ENCODE peak calls at places on chromosomes 3 and 15, in five cellular contexts. P, R, Z, I and D are unnamed samples.

GRCh38 chr3:100002599-100003350 is 111.5 kb downstream of the FILIP1L start:
- DNase-seq in P (peak; percentile 76), R (peak; percentile 27), Z (no peak), I (no peak), D (no peak)

GRCh38 chr3:32334675-32335074 is 57.0 kb upstream of the CMTM7 start:
- DNase-seq in I (no peak), Z (no peak), P (peak; percentile 63), R (no peak), D (no peak)

GRCh38 chr3:46985588-46985987 is 6.1 kb downstream of the NBEAL2 start:
- DNase-seq in R (no peak), I (no peak), P (no peak), Z (no peak), D (peak; percentile 40)

GRCh38 chr15:81106560-81106959 is 27.5 kb upstream of the CFAP161 start:
- DNase-seq in Z (peak; percentile 4), R (peak; percentile 62), I (peak; percentile 53), P (peak; percentile 65), D (peak; percentile 54)

GRCh38 chr15:67126551-67127333 is 61.3 kb downstream of the SMAD3 start:
- DNase-seq in P (no peak), R (no peak), Z (no peak), I (peak; percentile 19), D (peak; percentile 79)

GRCh38 chr3:138381950-138382715 is 33.8 kb downstream of the MRAS start:
- DNase-seq in Z (no peak), R (peak; percentile 28), P (peak; percentile 56), I (peak; percentile 83), D (peak; percentile 81)

GRCh38 chr3:142850395-142851023 is 38.4 kb downstream of the PCOLCE2 start:
- DNase-seq in P (no peak), R (peak; percentile 42), I (no peak), Z (no peak), D (no peak)

GRCh38 chr3:132871956-132872355 is 149.7 kb upstream of the NPHP3 start:
- DNase-seq in I (no peak), R (no peak), P (no peak), Z (no peak), D (no peak)

GRCh38 chr15:81809543-81809942 is 236.3 kb downstream of the MEX3B start:
- DNase-seq in R (no peak), Z (no peak), P (no peak), I (no peak), D (no peak)

GRCh38 chr3:52286777-52287110 is 884 bp upstream of the GLYCTK start:
- DNase-seq in Z (no peak), I (peak; percentile 56), R (no peak), P (peak; percentile 42), D (peak; percentile 87)

GRCh38 chr15:85753261-85753660 is 41.5 kb downstream of the KLHL25 start:
- DNase-seq in Z (no peak), P (peak; percentile 11), I (no peak), R (no peak), D (no peak)

GRCh38 chr3:197792019-197792647 is 1.1 kb downstream of the LRCH3 start:
- DNase-seq in P (no peak), I (no peak), R (no peak), Z (peak; percentile 49), D (no peak)

GRCh38 chr3:99626415-99626788 is 12.0 kb upstream of the COL8A1 start:
- DNase-seq in I (no peak), R (no peak), P (no peak), Z (no peak), D (no peak)

GRCh38 chr3:67937498-67938118 is 283.2 kb upstream of the SUCLG2 start:
- DNase-seq in Z (no peak), P (no peak), R (no peak), I (no peak), D (no peak)

GRCh38 chr15:67307889-67308597 is 53.5 kb downstream of the IQCH start:
- DNase-seq in Z (no peak), P (no peak), I (no peak), R (no peak), D (no peak)

GRCh38 chr15:56817266-56817665 is 84.0 kb upstream of the ZNF280D start:
- DNase-seq in P (no peak), I (no peak), R (no peak), Z (no peak), D (no peak)

GRCh38 chr3:43926073-43926472 is 235.3 kb downstream of the ABHD5 start:
- DNase-seq in Z (no peak), I (no peak), P (no peak), R (no peak), D (no peak)

GRCh38 chr3:98114264-98114663 is 16.3 kb upstream of the OR5H1 start:
- DNase-seq in I (no peak), P (no peak), Z (no peak), R (no peak), D (no peak)

GRCh38 chr15:52295421-52295991 is at the start of gene MYO5C:
- DNase-seq in R (peak; percentile 95), P (peak; percentile 82), I (peak; percentile 48), Z (no peak), D (peak; percentile 91)

GRCh38 chr3:184335291-184335660 is 2.1 kb upstream of the FAM131A start:
- DNase-seq in I (no peak), P (no peak), R (no peak), Z (no peak), D (no peak)

GRCh38 chr3:132461544-132461943 is 44.2 kb downstream of the DNAJC13 start:
- DNase-seq in P (no peak), Z (no peak), R (no peak), I (no peak), D (no peak)

GRCh38 chr3:23685484-23686258 is 120.1 kb upstream of the UBE2E1 start:
- DNase-seq in Z (no peak), I (peak; percentile 94), R (peak; percentile 68), P (peak; percentile 93), D (peak; percentile 29)

GRCh38 chr15:74257105-74257504 is 21.0 kb downstream of the CCDC33 start:
- DNase-seq in R (no peak), Z (no peak), P (no peak), I (no peak), D (no peak)

GRCh38 chr3:196796317-196796716 is 56.7 kb downstream of the PAK2 start:
- DNase-seq in P (no peak), Z (no peak), I (no peak), R (no peak), D (no peak)

GRCh38 chr15:38667875-38668274 is 103.3 kb upstream of the RASGRP1 start:
- DNase-seq in P (no peak), R (no peak), I (no peak), Z (no peak), D (no peak)

GRCh38 chr15:70260096-70260495 is 162.4 kb upstream of the TLE3 start:
- DNase-seq in Z (no peak), P (no peak), R (no peak), I (no peak), D (no peak)

GRCh38 chr15:27422997-27423396 is 452.0 kb downstream of the GABRG3 start:
- DNase-seq in P (no peak), R (no peak), Z (no peak), I (no peak), D (no peak)

GRCh38 chr3:160450846-160451245 is 1.3 kb upstream of the TRIM59 start:
- DNase-seq in I (no peak), Z (no peak), R (no peak), P (no peak), D (no peak)
- H3K4me3 ChIP-seq in I (no peak overlapping the region), Z (no peak overlapping the region), R (no peak overlapping the region), P (no peak overlapping the region), D (no peak overlapping the region)

GRCh38 chr3:57009802-57010201 is 50.7 kb upstream of the SPATA12 start:
- DNase-seq in R (no peak), I (no peak), Z (no peak), P (no peak), D (no peak)

GRCh38 chr3:57009367-57009766 is 51.1 kb upstream of the SPATA12 start:
- DNase-seq in I (no peak), R (no peak), P (no peak), Z (no peak), D (no peak)

GRCh38 chr3:57006949-57007419 is 53.5 kb upstream of the SPATA12 start:
- DNase-seq in P (no peak), R (peak; percentile 60), I (peak; percentile 57), Z (no peak), D (no peak)

GRCh38 chr3:57006048-57006709 is 54.3 kb upstream of the SPATA12 start:
- DNase-seq in I (no peak), R (no peak), P (no peak), Z (no peak), D (no peak)

GRCh38 chr3:57007513-57008415 is 52.7 kb upstream of the SPATA12 start:
- DNase-seq in I (peak; percentile 85), R (peak; percentile 56), Z (no peak), P (peak; percentile 67), D (no peak)
- H3K4me1 ChIP-seq in I (peaks cover 42% of the 10 kb centered on the region), R (peaks cover 55% of the 10 kb centered on the region), Z (no peaks in the 10 kb centered on the region), P (peaks cover 23% of the 10 kb centered on the region), D (no peaks in the 10 kb centered on the region)

GRCh38 chr3:40044487-40044886 is 235.1 kb downstream of the MYRIP start:
- DNase-seq in Z (no peak), R (no peak), P (no peak), I (no peak), D (no peak)

GRCh38 chr3:40047406-40047805 is 238.0 kb downstream of the MYRIP start:
- DNase-seq in I (no peak), R (no peak), P (no peak), Z (no peak), D (no peak)

GRCh38 chr3:40046149-40046548 is 236.7 kb downstream of the MYRIP start:
- DNase-seq in I (no peak), R (no peak), Z (no peak), P (no peak), D (no peak)

GRCh38 chr3:40043444-40043755 is 234.0 kb downstream of the MYRIP start:
- DNase-seq in I (no peak), Z (no peak), R (no peak), P (no peak), D (no peak)

DNA sequence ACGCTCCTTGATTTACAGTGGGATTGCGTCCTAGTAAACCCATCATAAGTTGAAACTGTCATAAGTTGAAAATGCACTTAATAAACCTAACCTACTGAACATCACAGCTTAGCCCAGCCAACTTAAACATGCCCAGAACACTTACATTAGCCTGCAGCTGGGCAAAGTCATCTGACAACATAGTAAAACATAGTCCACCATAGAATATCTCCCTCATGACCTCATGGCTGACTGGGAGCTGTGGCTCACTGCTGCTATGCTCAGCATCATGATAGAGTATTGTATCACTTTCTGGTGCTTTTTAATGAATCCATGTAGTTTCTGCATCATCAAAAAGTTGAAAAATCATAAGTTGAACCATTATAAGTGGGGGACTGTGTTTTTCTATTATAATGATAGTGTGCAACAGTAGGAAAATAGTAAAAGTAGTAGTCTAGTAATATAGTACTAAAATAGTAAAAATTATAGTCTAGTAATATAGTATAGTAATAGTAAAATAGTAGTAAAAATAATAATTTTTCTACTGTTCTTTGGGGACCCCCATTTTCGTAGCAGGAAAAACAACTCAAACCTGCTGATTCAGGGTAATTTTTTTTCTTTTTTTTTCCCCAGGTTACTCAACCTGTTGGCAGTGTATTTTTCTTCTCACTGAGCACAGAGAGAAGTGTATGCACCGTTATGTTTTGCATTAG is 233.5 kb downstream of the MYRIP start:
- DNase-seq in I (no peak), R (no peak), Z (no peak), P (no peak), D (no peak)
- H3K4me3 ChIP-seq in I (no peak overlapping the region), R (no peak overlapping the region), Z (no peak overlapping the region), P (no peak overlapping the region), D (no peak overlapping the region)

GRCh38 chr3:13021141-13021933 is 51.9 kb downstream of the IQSEC1 start:
- DNase-seq in I (no peak), Z (no peak), R (peak; percentile 60), P (peak; percentile 77), D (no peak)
- H3K4me1 ChIP-seq in I (peaks cover 54% of the 10 kb centered on the region), Z (peaks cover 10% of the 10 kb centered on the region), R (peaks cover 54% of the 10 kb centered on the region), P (peaks cover 11% of the 10 kb centered on the region), D (no peaks in the 10 kb centered on the region)